ENCODE peak calls at places on chromosomes 4 and X, in four cellular contexts. One of them, this sample, is unnamed.

GRCh38 chr4:149264093-149264733 is 551.4 kb downstream of the IQCM start:
- DNase-seq in stimulated activated CD8-positive, alpha-beta memory T cell treated with anti-CD3 and anti-CD28 coated beads, Interleukin-7, amount 100 ng/mL, for 24 hours: no peak
- DNase-seq in naive thymus-derived CD8-positive, alpha-beta T cell: no peak
- DNase-seq in kidney tubule cell: peak
- DNase-seq in this sample: no peak

GRCh38 chrX:155662297-155662696 is 49.5 kb upstream of the TMLHE start:
- DNase-seq in stimulated activated CD8-positive, alpha-beta memory T cell treated with anti-CD3 and anti-CD28 coated beads, Interleukin-7, amount 100 ng/mL, for 24 hours: no peak
- DNase-seq in naive thymus-derived CD8-positive, alpha-beta T cell: no peak
- DNase-seq in kidney tubule cell: no peak
- DNase-seq in this sample: no peak

GRCh38 chr4:150789864-150790263 is 207.9 kb downstream of the MAB21L2 start:
- DNase-seq in stimulated activated CD8-positive, alpha-beta memory T cell treated with anti-CD3 and anti-CD28 coated beads, Interleukin-7, amount 100 ng/mL, for 24 hours: no peak
- DNase-seq in naive thymus-derived CD8-positive, alpha-beta T cell: no peak
- DNase-seq in kidney tubule cell: no peak
- DNase-seq in this sample: no peak

GRCh38 chr4:26753642-26754041 is 107.0 kb upstream of the STIM2 start:
- DNase-seq in stimulated activated CD8-positive, alpha-beta memory T cell treated with anti-CD3 and anti-CD28 coated beads, Interleukin-7, amount 100 ng/mL, for 24 hours: no peak
- DNase-seq in naive thymus-derived CD8-positive, alpha-beta T cell: no peak
- DNase-seq in kidney tubule cell: peak
- DNase-seq in this sample: no peak

GRCh38 chrX:134949271-134949670 is 41.5 kb upstream of the SMIM10 start:
- DNase-seq in stimulated activated CD8-positive, alpha-beta memory T cell treated with anti-CD3 and anti-CD28 coated beads, Interleukin-7, amount 100 ng/mL, for 24 hours: no peak
- DNase-seq in naive thymus-derived CD8-positive, alpha-beta T cell: no peak
- DNase-seq in kidney tubule cell: no peak
- DNase-seq in this sample: no peak

GRCh38 chr4:152106113-152106763 is 345.4 kb upstream of the GATB start:
- DNase-seq in stimulated activated CD8-positive, alpha-beta memory T cell treated with anti-CD3 and anti-CD28 coated beads, Interleukin-7, amount 100 ng/mL, for 24 hours: no peak
- DNase-seq in naive thymus-derived CD8-positive, alpha-beta T cell: no peak
- DNase-seq in kidney tubule cell: peak
- DNase-seq in this sample: no peak

GRCh38 chr4:80035336-80035735 is 37.7 kb downstream of the ANTXR2 start:
- DNase-seq in stimulated activated CD8-positive, alpha-beta memory T cell treated with anti-CD3 and anti-CD28 coated beads, Interleukin-7, amount 100 ng/mL, for 24 hours: no peak
- DNase-seq in naive thymus-derived CD8-positive, alpha-beta T cell: no peak
- DNase-seq in kidney tubule cell: no peak
- DNase-seq in this sample: no peak

GRCh38 chr4:99458911-99459447 is 23.8 kb upstream of the ADH7 start:
- DNase-seq in stimulated activated CD8-positive, alpha-beta memory T cell treated with anti-CD3 and anti-CD28 coated beads, Interleukin-7, amount 100 ng/mL, for 24 hours: no peak
- DNase-seq in naive thymus-derived CD8-positive, alpha-beta T cell: no peak
- DNase-seq in kidney tubule cell: peak
- DNase-seq in this sample: no peak